ENCODE peak calls at places on chromosomes 4 and X, in eight cellular contexts. One of them, this sample, is unnamed.

GRCh38 chr4:80266902-80267380 is 477 bp downstream of the FGF5 start:
- DNase-seq in mammary epithelial cell: peak; percentile 61
- DNase-seq in OCI-LY7: no peak
- DNase-seq in SK-N-SH: peak; percentile 59
- DNase-seq in A549: no peak
- DNase-seq in GM23248: peak; percentile 79
- DNase-seq in keratinocyte: no peak
- DNase-seq in fibroblast of lung: peak; percentile 60
- DNase-seq in this sample: no peak

GRCh38 chr4:144338148-144338547 is 197.6 kb upstream of the GYPA start:
- DNase-seq in SK-N-SH: no peak
- DNase-seq in keratinocyte: no peak
- DNase-seq in mammary epithelial cell: no peak
- DNase-seq in GM23248: no peak
- DNase-seq in A549: no peak
- DNase-seq in OCI-LY7: peak; percentile 17
- DNase-seq in fibroblast of lung: no peak
- DNase-seq in this sample: no peak

GRCh38 chr4:93870876-93871458 is 42.4 kb downstream of the ATOH1 start:
- DNase-seq in GM23248: no peak
- DNase-seq in keratinocyte: no peak
- DNase-seq in SK-N-SH: no peak
- DNase-seq in A549: no peak
- DNase-seq in fibroblast of lung: no peak
- DNase-seq in OCI-LY7: no peak
- DNase-seq in mammary epithelial cell: no peak
- DNase-seq in this sample: no peak

GRCh38 chr4:16029329-16029728 is 54.5 kb downstream of the PROM1 start:
- DNase-seq in SK-N-SH: no peak
- DNase-seq in A549: no peak
- DNase-seq in fibroblast of lung: peak; percentile 58
- DNase-seq in GM23248: peak; percentile 13
- DNase-seq in keratinocyte: no peak
- DNase-seq in OCI-LY7: no peak
- DNase-seq in mammary epithelial cell: no peak
- DNase-seq in this sample: no peak

GRCh38 chr4:41458689-41459088 is 79.3 kb upstream of the LIMCH1 start:
- DNase-seq in mammary epithelial cell: no peak
- DNase-seq in keratinocyte: no peak
- DNase-seq in GM23248: no peak
- DNase-seq in OCI-LY7: no peak
- DNase-seq in fibroblast of lung: no peak
- DNase-seq in SK-N-SH: no peak
- DNase-seq in A549: no peak
- DNase-seq in this sample: no peak

GRCh38 chr4:94420356-94420755 is 31.4 kb upstream of the PDLIM5 start:
- DNase-seq in fibroblast of lung: no peak
- DNase-seq in mammary epithelial cell: no peak
- DNase-seq in SK-N-SH: no peak
- DNase-seq in keratinocyte: no peak
- DNase-seq in GM23248: peak; percentile 19
- DNase-seq in OCI-LY7: no peak
- DNase-seq in A549: no peak
- DNase-seq in this sample: peak; percentile 42

GRCh38 chrX:70168238-70169188 is 8.8 kb upstream of the DGAT2L6 start:
- DNase-seq in keratinocyte: no peak
- DNase-seq in mammary epithelial cell: peak; percentile 19
- DNase-seq in A549: peak; percentile 53
- DNase-seq in GM23248: peak; percentile 72
- DNase-seq in OCI-LY7: peak; percentile 1
- DNase-seq in SK-N-SH: no peak
- DNase-seq in fibroblast of lung: peak; percentile 66
- DNase-seq in this sample: peak; percentile 37

GRCh38 chr4:87947381-87948160 is 27.9 kb upstream of the SPP1 start:
- DNase-seq in mammary epithelial cell: no peak
- DNase-seq in OCI-LY7: no peak
- DNase-seq in A549: no peak
- DNase-seq in GM23248: no peak
- DNase-seq in keratinocyte: no peak
- DNase-seq in fibroblast of lung: no peak
- DNase-seq in SK-N-SH: no peak
- DNase-seq in this sample: no peak

GRCh38 chr4:38268837-38269236 is 308.6 kb downstream of the PTTG2 start:
- DNase-seq in A549: no peak
- DNase-seq in OCI-LY7: no peak
- DNase-seq in mammary epithelial cell: no peak
- DNase-seq in GM23248: no peak
- DNase-seq in fibroblast of lung: no peak
- DNase-seq in keratinocyte: no peak
- DNase-seq in SK-N-SH: no peak
- DNase-seq in this sample: no peak

GRCh38 chr4:159757471-159757870 is 654.6 kb downstream of the RAPGEF2 start:
- DNase-seq in A549: no peak
- DNase-seq in OCI-LY7: no peak
- DNase-seq in GM23248: no peak
- DNase-seq in SK-N-SH: no peak
- DNase-seq in mammary epithelial cell: no peak
- DNase-seq in keratinocyte: no peak
- DNase-seq in fibroblast of lung: no peak
- DNase-seq in this sample: no peak

GRCh38 chr4:3484057-3484973 is 21.2 kb downstream of the DOK7 start:
- DNase-seq in A549: peak; percentile 23
- DNase-seq in SK-N-SH: peak; percentile 70
- DNase-seq in mammary epithelial cell: peak; percentile 87
- DNase-seq in fibroblast of lung: no peak
- DNase-seq in keratinocyte: peak; percentile 66
- DNase-seq in OCI-LY7: no peak
- DNase-seq in GM23248: peak; percentile 73
- DNase-seq in this sample: peak; percentile 94

GRCh38 chrX:134469481-134469880 is 9.5 kb downstream of the HPRT1 start:
- DNase-seq in mammary epithelial cell: peak; percentile 17
- DNase-seq in keratinocyte: no peak
- DNase-seq in OCI-LY7: no peak
- DNase-seq in SK-N-SH: no peak
- DNase-seq in GM23248: peak; percentile 66
- DNase-seq in fibroblast of lung: peak; percentile 43
- DNase-seq in A549: no peak
- DNase-seq in this sample: no peak

GRCh38 chr4:14035076-14035475 is 407.6 kb upstream of the BOD1L1 start:
- DNase-seq in A549: no peak
- DNase-seq in keratinocyte: no peak
- DNase-seq in OCI-LY7: no peak
- DNase-seq in mammary epithelial cell: no peak
- DNase-seq in fibroblast of lung: no peak
- DNase-seq in SK-N-SH: no peak
- DNase-seq in GM23248: no peak
- DNase-seq in this sample: no peak

GRCh38 chr4:124941267-124941666 is 228.7 kb upstream of the ANKRD50 start:
- DNase-seq in keratinocyte: peak; percentile 57
- DNase-seq in fibroblast of lung: no peak
- DNase-seq in GM23248: peak; percentile 19
- DNase-seq in A549: no peak
- DNase-seq in OCI-LY7: no peak
- DNase-seq in SK-N-SH: no peak
- DNase-seq in mammary epithelial cell: peak; percentile 86
- DNase-seq in this sample: peak; percentile 72

GRCh38 chrX:1589356-1590130 is 1.9 kb upstream of the AKAP17A start:
- DNase-seq in keratinocyte: no peak
- DNase-seq in A549: no peak
- DNase-seq in OCI-LY7: no peak
- DNase-seq in mammary epithelial cell: no peak
- DNase-seq in SK-N-SH: no peak
- DNase-seq in GM23248: no peak
- DNase-seq in fibroblast of lung: no peak
- DNase-seq in this sample: no peak

GRCh38 chr4:151745727-151746231 is 15.0 kb downstream of the GATB start:
- DNase-seq in SK-N-SH: no peak
- DNase-seq in OCI-LY7: no peak
- DNase-seq in keratinocyte: no peak
- DNase-seq in A549: no peak
- DNase-seq in GM23248: no peak
- DNase-seq in mammary epithelial cell: no peak
- DNase-seq in fibroblast of lung: no peak
- DNase-seq in this sample: no peak

GRCh38 chr4:151739118-151739517 is 21.7 kb downstream of the GATB start:
- DNase-seq in OCI-LY7: no peak
- DNase-seq in GM23248: no peak
- DNase-seq in fibroblast of lung: no peak
- DNase-seq in SK-N-SH: no peak
- DNase-seq in keratinocyte: no peak
- DNase-seq in A549: no peak
- DNase-seq in mammary epithelial cell: no peak
- DNase-seq in this sample: no peak

GRCh38 chr4:151743128-151743854 is 17.5 kb downstream of the GATB start:
- DNase-seq in fibroblast of lung: no peak
- DNase-seq in mammary epithelial cell: peak; percentile 31
- DNase-seq in keratinocyte: no peak
- DNase-seq in SK-N-SH: no peak
- DNase-seq in OCI-LY7: no peak
- DNase-seq in GM23248: peak; percentile 14
- DNase-seq in A549: no peak
- DNase-seq in this sample: no peak

GRCh38 chr4:151743894-151744293 is 16.9 kb downstream of the GATB start:
- DNase-seq in keratinocyte: no peak
- DNase-seq in OCI-LY7: no peak
- DNase-seq in A549: no peak
- DNase-seq in SK-N-SH: no peak
- DNase-seq in fibroblast of lung: no peak
- DNase-seq in mammary epithelial cell: no peak
- DNase-seq in GM23248: no peak
- DNase-seq in this sample: no peak

GRCh38 chr4:151744614-151745013 is 16.2 kb downstream of the GATB start:
- DNase-seq in A549: peak; percentile 28
- DNase-seq in OCI-LY7: no peak
- DNase-seq in mammary epithelial cell: peak; percentile 95
- DNase-seq in fibroblast of lung: peak; percentile 68
- DNase-seq in SK-N-SH: no peak
- DNase-seq in GM23248: peak; percentile 93
- DNase-seq in keratinocyte: peak; percentile 71
- DNase-seq in this sample: peak; percentile 90
- H3K4me2 ChIP-seq in A549: peak overlapping the region; percentile 26
- H3K4me2 ChIP-seq in OCI-LY7: no peak overlapping the region
- H3K4me2 ChIP-seq in mammary epithelial cell: peak overlapping the region; percentile 54
- H3K4me2 ChIP-seq in fibroblast of lung: peak overlapping the region; percentile 29
- H3K4me2 ChIP-seq in SK-N-SH: peak overlapping the region; percentile 3
- H3K4me2 ChIP-seq in GM23248: peak overlapping the region; percentile 40
- H3K4me2 ChIP-seq in keratinocyte: peak overlapping the region; percentile 37
- H3K4me2 ChIP-seq in this sample: peak overlapping the region; percentile 40

DNA sequence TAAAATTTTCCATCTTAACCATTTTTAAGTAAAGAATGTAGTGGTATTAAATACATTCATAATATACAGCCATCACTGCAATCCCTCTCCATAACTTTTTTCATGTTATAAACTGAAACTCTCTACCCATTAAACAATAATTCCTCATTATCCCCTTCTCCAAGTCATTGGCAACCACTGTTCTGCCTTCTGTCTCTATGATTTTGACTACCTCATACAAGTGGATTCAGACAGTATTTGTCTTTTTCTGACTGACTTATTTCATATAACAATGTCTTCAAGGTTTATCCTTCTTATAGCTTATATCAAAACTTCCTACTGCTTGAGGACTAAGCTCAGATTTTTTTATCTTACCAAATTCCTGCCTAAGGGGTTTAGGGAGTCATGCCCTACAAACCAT is 1723.1 kb upstream of the AGA start:
- DNase-seq in GM23248: no peak
- DNase-seq in mammary epithelial cell: no peak
- DNase-seq in OCI-LY7: no peak
- DNase-seq in fibroblast of lung: no peak
- DNase-seq in SK-N-SH: no peak
- DNase-seq in keratinocyte: no peak
- DNase-seq in A549: no peak
- DNase-seq in this sample: no peak
- H3K4me2 ChIP-seq in GM23248: no peak overlapping the region
- H3K4me2 ChIP-seq in mammary epithelial cell: no peak overlapping the region
- H3K4me2 ChIP-seq in OCI-LY7: no peak overlapping the region
- H3K4me2 ChIP-seq in fibroblast of lung: no peak overlapping the region
- H3K4me2 ChIP-seq in SK-N-SH: no peak overlapping the region
- H3K4me2 ChIP-seq in keratinocyte: no peak overlapping the region
- H3K4me2 ChIP-seq in A549: no peak overlapping the region
- H3K4me2 ChIP-seq in this sample: no peak overlapping the region

GRCh38 chr4:150773032-150773431 is 191.1 kb downstream of the MAB21L2 start:
- DNase-seq in GM23248: no peak
- DNase-seq in A549: no peak
- DNase-seq in OCI-LY7: no peak
- DNase-seq in fibroblast of lung: no peak
- DNase-seq in SK-N-SH: peak; percentile 31
- DNase-seq in mammary epithelial cell: no peak
- DNase-seq in keratinocyte: no peak
- DNase-seq in this sample: no peak

GRCh38 chr4:150768492-150768891 is 186.5 kb downstream of the MAB21L2 start:
- DNase-seq in fibroblast of lung: no peak
- DNase-seq in OCI-LY7: no peak
- DNase-seq in keratinocyte: no peak
- DNase-seq in A549: no peak
- DNase-seq in mammary epithelial cell: no peak
- DNase-seq in SK-N-SH: no peak
- DNase-seq in GM23248: no peak
- DNase-seq in this sample: no peak

GRCh38 chr4:150769235-150769634 is 187.3 kb downstream of the MAB21L2 start:
- DNase-seq in A549: peak; percentile 10
- DNase-seq in keratinocyte: no peak
- DNase-seq in fibroblast of lung: peak; percentile 65
- DNase-seq in GM23248: peak; percentile 77
- DNase-seq in OCI-LY7: no peak
- DNase-seq in SK-N-SH: no peak
- DNase-seq in mammary epithelial cell: peak; percentile 58
- DNase-seq in this sample: peak; percentile 5

GRCh38 chr4:150771374-150771773 is 189.4 kb downstream of the MAB21L2 start:
- DNase-seq in GM23248: no peak
- DNase-seq in mammary epithelial cell: no peak
- DNase-seq in SK-N-SH: no peak
- DNase-seq in keratinocyte: no peak
- DNase-seq in fibroblast of lung: no peak
- DNase-seq in OCI-LY7: no peak
- DNase-seq in A549: no peak
- DNase-seq in this sample: no peak

DNA sequence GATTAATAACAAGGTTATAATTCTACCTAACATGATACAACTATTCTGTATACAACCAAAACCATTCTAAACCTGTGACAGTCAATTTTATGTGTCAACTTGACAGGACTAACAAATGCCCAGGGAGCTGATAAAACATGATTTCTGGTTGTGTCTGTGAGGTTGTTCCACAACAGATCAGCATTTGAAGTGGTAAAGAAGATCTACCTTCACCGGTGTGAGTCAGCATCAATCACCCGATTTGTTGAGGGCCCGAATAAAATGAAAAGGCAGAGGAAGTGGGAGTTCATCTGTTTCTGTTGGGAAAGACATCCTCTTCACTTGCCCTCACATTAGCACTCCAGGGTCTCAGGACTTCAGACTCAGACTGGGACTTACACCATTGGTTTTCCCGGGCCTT is 187.9 kb downstream of the MAB21L2 start:
- DNase-seq in fibroblast of lung: no peak
- DNase-seq in keratinocyte: no peak
- DNase-seq in A549: no peak
- DNase-seq in mammary epithelial cell: peak; percentile 30
- DNase-seq in GM23248: no peak
- DNase-seq in SK-N-SH: no peak
- DNase-seq in OCI-LY7: no peak
- DNase-seq in this sample: no peak
- H3K4me2 ChIP-seq in fibroblast of lung: no peak overlapping the region
- H3K4me2 ChIP-seq in keratinocyte: no peak overlapping the region
- H3K4me2 ChIP-seq in A549: peak overlapping the region; percentile 64
- H3K4me2 ChIP-seq in mammary epithelial cell: peak overlapping the region; percentile 15
- H3K4me2 ChIP-seq in GM23248: no peak overlapping the region
- H3K4me2 ChIP-seq in SK-N-SH: no peak overlapping the region
- H3K4me2 ChIP-seq in OCI-LY7: no peak overlapping the region
- H3K4me2 ChIP-seq in this sample: peak overlapping the region; percentile 15

GRCh38 chr4:184896868-184897715 is 71.3 kb upstream of the ACSL1 start:
- DNase-seq in OCI-LY7: no peak
- DNase-seq in keratinocyte: no peak
- DNase-seq in A549: no peak
- DNase-seq in GM23248: no peak
- DNase-seq in SK-N-SH: no peak
- DNase-seq in fibroblast of lung: peak; percentile 45
- DNase-seq in mammary epithelial cell: no peak
- DNase-seq in this sample: no peak
- H3K4me2 ChIP-seq in OCI-LY7: no peak overlapping the region
- H3K4me2 ChIP-seq in keratinocyte: no peak overlapping the region
- H3K4me2 ChIP-seq in A549: no peak overlapping the region
- H3K4me2 ChIP-seq in GM23248: no peak overlapping the region
- H3K4me2 ChIP-seq in SK-N-SH: no peak overlapping the region
- H3K4me2 ChIP-seq in fibroblast of lung: no peak overlapping the region
- H3K4me2 ChIP-seq in mammary epithelial cell: no peak overlapping the region
- H3K4me2 ChIP-seq in this sample: peak overlapping the region; percentile 34